ENCODE peak calls at places on chromosomes 6 and 20, in six cellular contexts. Q, U, E, T, O and I are unnamed samples.

GRCh38 chr6:111591370-111591900 is 14.2 kb downstream of the TRAF3IP2 start:
- DNase-seq in U (peak; percentile 98), E (peak; percentile 92), Q (peak; percentile 98), T (peak; percentile 90), O (peak; percentile 42), I (peak; percentile 91)

GRCh38 chr20:34377072-34377847 is 14.2 kb downstream of the ITCH start:
- DNase-seq in E (no peak), Q (no peak), T (no peak), O (no peak), U (no peak), I (no peak)

GRCh38 chr6:99114769-99115406 is 167.1 kb upstream of the FBXL4 start:
- DNase-seq in O (no peak), Q (no peak), U (no peak), E (no peak), T (no peak), I (no peak)

GRCh38 chr6:16184129-16184528 is 54.3 kb upstream of the GMPR start:
- DNase-seq in T (peak; percentile 47), Q (no peak), O (peak; percentile 54), E (peak; percentile 48), U (peak; percentile 53), I (peak; percentile 62)

GRCh38 chr6:55108469-55109130 is 65.7 kb upstream of the HCRTR2 start:
- DNase-seq in T (no peak), U (no peak), O (no peak), Q (no peak), E (no peak), I (no peak)

GRCh38 chr20:36275011-36275410 is 31.1 kb upstream of the DLGAP4 start:
- DNase-seq in T (no peak), O (no peak), U (no peak), Q (no peak), E (no peak), I (no peak)

GRCh38 chr6:163721435-163721834 is 306.9 kb downstream of the QKI start:
- DNase-seq in T (no peak), E (no peak), Q (no peak), U (no peak), O (no peak), I (no peak)

GRCh38 chr6:25882066-25882496 is 8.0 kb upstream of the SLC17A3 start:
- DNase-seq in U (peak; percentile 42), O (peak; percentile 26), Q (no peak), E (no peak), T (peak; percentile 77), I (peak; percentile 61)

GRCh38 chr6:6810727-6811126 is 222.2 kb downstream of the LY86 start:
- DNase-seq in U (no peak), Q (no peak), T (no peak), O (peak; percentile 32), E (no peak), I (no peak)

GRCh38 chr6:114762145-114762544 is 419.3 kb upstream of the HS3ST5 start:
- DNase-seq in T (no peak), Q (no peak), U (no peak), O (no peak), E (no peak), I (no peak)

GRCh38 chr6:170043150-170043819 is 247.6 kb downstream of the DLL1 start:
- DNase-seq in U (no peak), T (no peak), Q (no peak), E (no peak), O (no peak), I (no peak)

GRCh38 chr20:32731882-32732266 is 11.4 kb downstream of the COMMD7 start:
- DNase-seq in E (no peak), T (peak; percentile 85), O (no peak), U (peak; percentile 49), Q (no peak), I (peak; percentile 68)

GRCh38 chr6:116266803-116267202 is 12.9 kb downstream of the TSPYL1 start:
- DNase-seq in Q (no peak), O (no peak), U (no peak), E (no peak), T (no peak), I (no peak)

GRCh38 chr6:106390088-106390487 is 29.6 kb downstream of the CRYBG1 start:
- DNase-seq in T (no peak), E (no peak), O (no peak), U (no peak), Q (no peak), I (no peak)

DNA sequence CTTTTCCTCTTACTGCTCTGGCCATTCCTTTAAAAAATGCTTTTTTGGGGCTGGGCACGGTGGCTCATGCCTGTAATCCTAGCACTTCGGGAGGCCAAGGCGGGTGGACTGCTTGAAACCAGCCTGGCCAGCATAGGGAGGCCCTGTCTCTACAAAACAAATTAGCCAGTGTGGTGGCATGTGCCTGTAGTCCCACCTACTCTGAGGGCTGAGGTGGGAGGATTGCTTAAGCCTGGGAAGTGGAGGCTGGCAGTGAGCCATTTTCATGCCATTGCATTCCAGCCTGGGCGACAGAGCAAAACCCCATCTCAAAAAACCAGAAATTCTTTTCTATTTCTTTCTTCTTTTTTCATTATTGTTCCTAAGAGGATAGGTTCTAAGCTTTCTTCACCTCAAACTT is 36.9 kb upstream of the RNF144B start:
- DNase-seq in Q (no peak), T (no peak), E (no peak), U (no peak), O (no peak), I (peak; percentile 54)
- H3K27ac ChIP-seq in Q (no peak overlapping the region), T (no peak overlapping the region), E (no peak overlapping the region), U (no peak overlapping the region), O (no peak overlapping the region), I (no peak overlapping the region)

DNA sequence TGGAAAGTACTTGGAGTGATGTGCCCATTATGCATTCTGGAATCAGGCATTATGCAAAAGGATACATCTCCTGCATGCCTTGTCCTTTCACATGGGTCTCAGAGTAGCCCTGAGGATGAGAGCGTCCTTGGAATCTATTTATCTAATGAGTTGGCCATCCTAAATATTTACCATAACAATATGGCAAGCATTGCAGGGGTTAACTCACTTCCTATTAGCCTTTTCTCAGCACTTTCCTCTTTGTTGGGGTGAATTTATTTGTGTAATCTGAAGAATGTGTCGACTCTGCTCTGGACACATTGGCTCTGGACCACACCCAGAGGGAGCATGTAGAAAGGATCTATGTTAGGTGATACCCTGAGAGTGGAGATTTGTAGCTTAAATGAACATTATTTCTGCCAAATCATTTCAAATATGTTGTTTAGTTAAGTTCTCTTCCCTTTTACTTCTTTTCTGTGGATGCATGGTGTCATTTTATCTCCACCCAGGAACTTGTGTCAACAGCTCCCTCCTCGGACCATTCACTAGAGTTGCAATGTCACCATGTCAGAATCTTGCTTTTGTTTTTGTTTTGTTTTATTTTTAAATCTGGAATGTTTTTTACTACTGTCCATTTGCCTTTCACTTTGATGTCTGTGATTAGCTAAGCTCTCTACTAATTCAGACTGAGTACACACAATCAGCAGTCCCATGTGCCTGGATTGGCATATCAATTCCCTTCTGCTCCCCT is 757.0 kb upstream of the MMS22L start:
- DNase-seq in Q (no peak), U (no peak), O (no peak), T (no peak), E (no peak), I (no peak)
- TF ChIP-seq CTCF in Q (no peak), U (no peak), O (no peak), T (no peak), E (no peak), I (no peak)

DNA sequence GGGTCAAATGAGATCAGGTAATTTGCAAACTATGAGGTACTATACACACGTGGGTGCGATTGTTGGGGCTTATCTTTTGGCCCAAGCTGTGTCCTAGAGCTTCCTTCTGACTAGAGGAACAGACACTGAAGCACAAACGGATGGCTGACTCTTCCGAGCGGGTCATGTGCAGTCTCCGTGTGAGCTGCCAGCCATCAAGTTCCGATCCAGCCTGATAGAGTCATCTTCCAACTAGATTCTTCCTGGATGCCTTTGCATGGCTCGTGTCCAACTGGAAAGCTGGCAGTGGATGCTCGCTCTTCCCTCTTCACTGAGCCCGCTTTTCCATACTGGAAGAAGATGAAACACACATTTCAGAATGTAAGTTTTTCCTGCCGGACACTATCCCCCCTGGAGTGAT is 148.1 kb downstream of the SCML4 start:
- DNase-seq in E (no peak), T (no peak), O (no peak), Q (no peak), U (no peak), I (no peak)
- H3K27ac ChIP-seq in E (no peak overlapping the region), T (no peak overlapping the region), O (no peak overlapping the region), Q (no peak overlapping the region), U (no peak overlapping the region), I (no peak overlapping the region)

DNA sequence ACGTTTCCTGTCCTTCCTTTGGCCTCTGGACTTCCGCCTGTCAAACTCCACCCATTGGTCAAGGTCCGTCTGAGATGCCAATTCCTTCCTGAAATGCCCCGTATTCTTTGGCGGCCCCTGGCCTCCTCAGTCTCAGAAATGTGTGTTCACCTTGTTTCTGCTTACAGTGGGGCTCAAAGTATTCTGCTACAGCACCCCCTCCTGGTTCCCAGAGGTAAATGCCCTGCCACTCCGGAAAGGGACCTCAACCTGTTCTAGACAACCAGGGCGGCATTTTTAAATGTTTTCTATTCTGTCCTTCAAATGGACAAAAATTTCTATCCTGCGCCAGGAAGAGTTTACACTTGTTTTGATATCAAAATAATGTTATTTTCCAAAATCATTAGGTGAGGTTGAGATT is 12.1 kb upstream of the PAX1 start:
- DNase-seq in E (no peak), U (no peak), O (no peak), T (peak; percentile 31), Q (no peak), I (no peak)
- TF ChIP-seq CTCF in E (peak; percentile 36), U (no peak), O (no peak), T (peak; percentile 6), Q (no peak), I (peak; percentile 9)

GRCh38 chr20:17641993-17642392 is 40.0 kb downstream of the RRBP1 start:
- DNase-seq in E (no peak), U (no peak), Q (no peak), O (no peak), T (no peak), I (no peak)

GRCh38 chr20:17638835-17639407 is 43.1 kb downstream of the RRBP1 start:
- DNase-seq in T (no peak), U (no peak), E (no peak), Q (no peak), O (no peak), I (no peak)

GRCh38 chr20:17641520-17641964 is 40.5 kb downstream of the RRBP1 start:
- DNase-seq in U (no peak), T (no peak), O (no peak), E (no peak), Q (no peak), I (no peak)

GRCh38 chr20:17640875-17641378 is 41.1 kb downstream of the RRBP1 start:
- DNase-seq in O (no peak), U (no peak), E (no peak), T (no peak), Q (no peak), I (no peak)

GRCh38 chr20:17640146-17640874 is 41.7 kb downstream of the RRBP1 start:
- DNase-seq in U (no peak), O (no peak), E (no peak), T (no peak), Q (no peak), I (no peak)
- H3K27ac ChIP-seq in U (no peak overlapping the region), O (no peak overlapping the region), E (no peak overlapping the region), T (no peak overlapping the region), Q (no peak overlapping the region), I (no peak overlapping the region)

DNA sequence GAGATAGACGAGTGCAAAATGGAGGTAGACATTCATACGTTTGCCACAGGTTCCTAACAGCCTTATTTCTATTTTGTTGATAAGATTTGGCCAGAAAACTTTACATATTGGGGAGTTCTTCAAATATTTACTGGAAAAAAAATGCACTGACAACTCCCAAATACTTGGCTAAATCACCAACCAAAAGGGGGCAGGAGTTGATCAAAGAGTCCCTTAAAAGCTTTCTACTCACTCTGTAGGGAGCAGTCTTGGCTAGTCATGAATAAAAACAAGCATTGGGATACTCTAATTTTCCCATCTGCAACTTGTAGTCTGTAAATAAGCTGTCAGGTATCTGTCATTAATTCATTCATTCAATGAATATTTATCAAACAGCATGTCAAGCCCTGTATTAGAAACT is 18.4 kb downstream of the TENT5A start:
- DNase-seq in E (no peak), U (no peak), O (no peak), T (no peak), Q (no peak), I (no peak)
- TF ChIP-seq CTCF in E (no peak), U (no peak), O (no peak), T (no peak), Q (no peak), I (peak; percentile 10)